ENCODE peak calls at places on chromosomes 1 and 21, in four cellular contexts. Z, I, E and W are unnamed samples.
A peak's percentile ranks its signal among the peaks of the same experiment; 100 is the strongest.

GRCh38 chr1:84379781-84380180 is 18.5 kb upstream of the DNASE2B start:
- DNase-seq in Z (no peak), I (no peak), E (no peak), W (no peak)

GRCh38 chr21:42684109-42684916 is 30.9 kb downstream of the PDE9A start:
- DNase-seq in Z (no peak), I (peak; percentile 39), E (peak; percentile 29), W (no peak)

GRCh38 chr1:167206166-167206835 is 14.4 kb upstream of the POU2F1 start:
- DNase-seq in Z (no peak), I (no peak), E (no peak), W (no peak)

GRCh38 chr1:88175631-88176226 is 508.3 kb upstream of the PKN2 start:
- DNase-seq in Z (no peak), I (no peak), E (no peak), W (no peak)

GRCh38 chr1:51569284-51570062 is 47.4 kb upstream of the OSBPL9 start:
- DNase-seq in Z (no peak), I (peak; percentile 29), E (peak; percentile 1), W (peak; percentile 67)

GRCh38 chr1:202105571-202106339 is 17.0 kb upstream of the GPR37L1 start:
- DNase-seq in Z (no peak), I (no peak), E (no peak), W (no peak)

GRCh38 chr1:241612533-241613505 is 27.4 kb downstream of the CHML start:
- DNase-seq in Z (no peak), I (no peak), E (no peak), W (no peak)

GRCh38 chr1:61247051-61247854 is 164.9 kb downstream of the NFIA start:
- DNase-seq in Z (no peak), I (no peak), E (no peak), W (no peak)

GRCh38 chr1:92754000-92754787 is 30.7 kb downstream of the EVI5 start:
- DNase-seq in Z (no peak), I (no peak), E (no peak), W (no peak)

GRCh38 chr1:35345439-35345981 is 77.0 kb downstream of the ZMYM4 start:
- DNase-seq in Z (no peak), I (no peak), E (no peak), W (no peak)